ENCODE peak calls at places on chromosomes 5 and 9, in four cellular contexts. E is GM12878, P is HepG2, T is K562. S is an unnamed sample.

GRCh38 chr5:126680215-126680817 is 79.6 kb downstream of the PHAX start:
- DNase-seq in E (peak), P (no peak), T (peak), S (no peak)

GRCh38 chr5:65086234-65086886 is 317.6 kb downstream of the CWC27 start:
- DNase-seq in E (no peak), P (peak), T (no peak), S (no peak)

GRCh38 chr5:157710887-157711286 is 20.3 kb upstream of the THG1L start:
- DNase-seq in E (no peak), P (no peak), T (no peak), S (no peak)

GRCh38 chr5:169408735-169409134 is 107.8 kb upstream of the SLIT3 start:
- DNase-seq in E (no peak), P (no peak), T (no peak), S (no peak)

GRCh38 chr5:90504743-90505142 is 24.6 kb downstream of the LYSMD3 start:
- DNase-seq in E (no peak), P (no peak), T (no peak), S (no peak)

GRCh38 chr9:75957095-75957494 is 66.6 kb downstream of the PCSK5 start:
- DNase-seq in E (no peak), P (no peak), T (no peak), S (no peak)

GRCh38 chr9:69211424-69212036 is 37.5 kb downstream of the TJP2 start:
- DNase-seq in E (no peak), P (no peak), T (no peak), S (no peak)

GRCh38 chr9:14258840-14259239 is 55.1 kb downstream of the NFIB start:
- DNase-seq in E (no peak), P (no peak), T (no peak), S (no peak)

GRCh38 chr9:114038724-114039313 is 39.3 kb downstream of the AMBP start:
- DNase-seq in E (no peak), P (no peak), T (no peak), S (no peak)

GRCh38 chr5:178488696-178489095 is 101.5 kb downstream of the COL23A1 start:
- DNase-seq in E (no peak), P (no peak), T (no peak), S (no peak)

GRCh38 chr9:70101265-70101664 is 57.6 kb downstream of the MAMDC2 start:
- DNase-seq in E (no peak), P (no peak), T (no peak), S (no peak)

GRCh38 chr5:72106922-72107873 is at the start of gene MAP1B:
- DNase-seq in E (no peak), P (peak), T (peak), S (peak)

GRCh38 chr5:59164041-59164830 is 581.4 kb downstream of the RAB3C start:
- DNase-seq in E (no peak), P (no peak), T (no peak), S (no peak)

GRCh38 chr9:108241384-108241783 is 614.4 kb downstream of the ACTL7B start:
- DNase-seq in E (no peak), P (no peak), T (no peak), S (no peak)

GRCh38 chr5:151005975-151006576 is 14.3 kb upstream of the GPX3 start:
- DNase-seq in E (no peak), P (no peak), T (no peak), S (no peak)

GRCh38 chr9:107190031-107190935 is 92.8 kb upstream of the RAD23B start:
- DNase-seq in E (no peak), P (peak), T (no peak), S (no peak)

GRCh38 chr5:177546262-177546741 is 8.1 kb downstream of the FAM193B start:
- DNase-seq in E (no peak), P (peak), T (peak), S (peak)

GRCh38 chr5:113757508-113757907 is 244.0 kb downstream of the YTHDC2 start:
- DNase-seq in E (no peak), P (no peak), T (no peak), S (no peak)

GRCh38 chr9:116112236-116112635 is 41.4 kb upstream of the PAPPA start:
- DNase-seq in E (no peak), P (no peak), T (no peak), S (no peak)

GRCh38 chr5:10524376-10525123 is 39.3 kb upstream of the ANKRD33B start:
- DNase-seq in E (no peak), P (no peak), T (no peak), S (no peak)

GRCh38 chr9:133563286-133564213 is 29.0 kb downstream of the ADAMTSL2 start:
- DNase-seq in E (no peak), P (no peak), T (peak), S (no peak)

GRCh38 chr9:85007753-85008152 is 338.2 kb downstream of the NTRK2 start:
- DNase-seq in E (no peak), P (no peak), T (no peak), S (no peak)

GRCh38 chr5:142438573-142438972 is 113.8 kb upstream of the SPRY4 start:
- DNase-seq in E (no peak), P (no peak), T (no peak), S (no peak)

GRCh38 chr5:138492552-138493045 is 27.3 kb downstream of the EGR1 start:
- DNase-seq in E (no peak), P (no peak), T (peak), S (no peak)

GRCh38 chr5:151886741-151887261 is 37.9 kb downstream of the GLRA1 start:
- DNase-seq in E (no peak), P (no peak), T (no peak), S (no peak)

GRCh38 chr5:2251298-2251697 is 368.6 kb upstream of the IRX4 start:
- DNase-seq in E (no peak), P (no peak), T (no peak), S (no peak)

GRCh38 chr5:75473463-75473862 is 38.0 kb downstream of the CERT1 start:
- DNase-seq in E (no peak), P (no peak), T (no peak), S (no peak)

GRCh38 chr5:39495294-39495693 is 70.5 kb upstream of the DAB2 start:
- DNase-seq in E (no peak), P (no peak), T (no peak), S (no peak)
- TF ChIP-seq CBX5 in E (no peak), P (no peak), T (no peak), S (no peak)

GRCh38 chr9:121296213-121297127 is 28.5 kb downstream of the GSN start:
- DNase-seq in E (no peak), P (peak), T (no peak), S (no peak)

GRCh38 chr9:121298016-121298538 is 30.1 kb downstream of the GSN start:
- DNase-seq in E (no peak), P (peak), T (no peak), S (no peak)

GRCh38 chr9:121298689-121299112 is 30.7 kb downstream of the GSN start:
- DNase-seq in E (no peak), P (peak), T (no peak), S (no peak)

GRCh38 chr9:121299125-121299466 is 31.1 kb downstream of the GSN start:
- DNase-seq in E (no peak), P (no peak), T (no peak), S (no peak)

GRCh38 chr9:121297414-121297813 is 29.5 kb downstream of the GSN start:
- DNase-seq in E (no peak), P (no peak), T (no peak), S (no peak)
- TF ChIP-seq POLR2A in E (no peak), P (no peak), T (no peak), S (no peak)

GRCh38 chr9:79189511-79189924 is 382.2 kb upstream of the TLE4 start:
- DNase-seq in E (no peak), P (no peak), T (no peak), S (no peak)

GRCh38 chr9:79184821-79185220 is 386.9 kb upstream of the TLE4 start:
- DNase-seq in E (no peak), P (no peak), T (no peak), S (no peak)

GRCh38 chr9:79185866-79186265 is 385.9 kb upstream of the TLE4 start:
- DNase-seq in E (no peak), P (no peak), T (no peak), S (no peak)
- TF ChIP-seq CEBPB in E (no peak), P (no peak), T (no peak), S (no peak)

GRCh38 chr9:123724211-123724831 is 205.6 kb downstream of the DENND1A start:
- DNase-seq in E (no peak), P (no peak), T (no peak), S (no peak)
- TF ChIP-seq CBX5 in E (no peak), P (no peak), T (no peak), S (no peak)

DNA sequence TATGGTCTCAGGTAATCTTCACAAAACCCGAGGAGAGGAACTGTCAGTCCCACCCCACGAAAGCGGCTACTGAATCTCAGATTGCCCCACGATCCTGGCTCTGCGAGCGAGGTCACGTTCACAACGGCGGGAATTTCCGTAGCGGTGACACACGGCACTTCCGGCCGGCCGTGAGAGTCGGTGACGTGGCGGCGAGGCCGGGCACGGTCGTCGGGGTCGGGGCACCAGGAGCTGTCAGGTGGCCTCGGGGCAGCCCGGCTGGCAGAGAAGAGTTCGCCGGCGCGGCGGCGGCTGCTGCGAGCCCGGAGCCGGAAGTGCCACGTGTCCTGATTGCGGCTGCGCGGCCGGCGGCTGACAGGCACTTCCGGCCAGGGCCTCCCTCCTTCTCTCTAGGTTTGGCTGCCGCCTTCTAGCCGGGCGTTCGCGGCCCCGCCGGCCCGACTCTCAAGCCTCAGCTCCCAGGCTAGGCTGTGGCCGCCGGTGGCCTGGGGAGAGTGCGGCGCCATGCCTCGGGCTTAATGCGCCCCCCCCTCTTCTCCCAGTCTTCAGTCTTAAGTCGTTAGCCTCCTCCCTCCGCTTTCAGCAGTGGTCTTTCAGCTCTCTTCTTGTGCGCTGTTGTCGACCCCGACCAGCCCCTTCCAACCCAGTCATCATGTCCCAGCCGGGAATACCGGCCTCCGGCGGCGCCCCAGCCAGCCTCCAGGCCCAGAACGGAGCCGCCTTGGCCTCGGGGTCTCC is at the start of gene SEC24A:
- DNase-seq in E (no peak), P (peak), T (peak), S (peak)
- TF ChIP-seq POLR2A in E (peak), P (peak), T (peak), S (peak)

GRCh38 chr5:115816226-115817042 is at the start of gene CDO1:
- DNase-seq in E (no peak), P (no peak), T (no peak), S (peak)
- TF ChIP-seq CEBPB in E (no peak), P (no peak), T (no peak), S (no peak)

S was measured in H1.